ENCODE peak calls at places on chromosomes 3 and 15, in seven cellular contexts. O, S, I, N, H, M and D are unnamed samples.

GRCh38 chr3:157647820-157648219 is 144.6 kb upstream of the VEPH1 start:
- DNase-seq in O (no peak), S (no peak), N (no peak), M (no peak), I (no peak), H (no peak), D (no peak)

GRCh38 chr3:177338697-177339219 is 141.5 kb upstream of the TBL1XR1 start:
- DNase-seq in M (no peak), N (no peak), I (no peak), O (no peak), H (peak), S (no peak), D (peak)

GRCh38 chr3:95654567-95655362 is 1159.6 kb upstream of the EPHA6 start:
- DNase-seq in I (no peak), N (no peak), M (no peak), H (no peak), O (no peak), S (no peak), D (no peak)

GRCh38 chr3:120311863-120312794 is 27.1 kb upstream of the GPR156 start:
- DNase-seq in N (no peak), S (no peak), I (no peak), H (no peak), O (no peak), M (no peak), D (no peak)

GRCh38 chr3:70726096-70726745 is 413.8 kb upstream of the MDFIC2 start:
- DNase-seq in M (no peak), N (no peak), S (no peak), O (no peak), H (no peak), I (no peak), D (no peak)

GRCh38 chr3:14261229-14261628 is 82.6 kb downstream of the LSM3 start:
- DNase-seq in M (peak), I (peak), H (peak), O (peak), S (peak), N (peak), D (peak)

GRCh38 chr15:26037369-26037768 is 174.2 kb upstream of the ATP10A start:
- DNase-seq in I (no peak), O (no peak), N (no peak), S (no peak), H (no peak), M (no peak), D (peak)

GRCh38 chr3:134567605-134568004 is 81.7 kb downstream of the CEP63 start:
- DNase-seq in H (no peak), I (no peak), S (no peak), O (no peak), M (no peak), N (no peak), D (no peak)

GRCh38 chr3:177419904-177420601 is 222.8 kb upstream of the TBL1XR1 start:
- DNase-seq in O (no peak), I (peak), S (no peak), H (peak), N (peak), M (peak), D (peak)

GRCh38 chr3:197125601-197126000 is 96.0 kb upstream of the MELTF start:
- DNase-seq in H (no peak), S (no peak), O (no peak), N (no peak), M (no peak), I (no peak), D (peak)

GRCh38 chr3:109900774-109901173 is 563.4 kb upstream of the DPPA4 start:
- DNase-seq in H (no peak), S (no peak), M (no peak), N (no peak), I (no peak), O (no peak), D (no peak)

GRCh38 chr3:49359623-49360022 is 1.5 kb upstream of the GPX1 start:
- DNase-seq in O (no peak), M (no peak), I (no peak), H (no peak), S (no peak), N (no peak), D (no peak)

GRCh38 chr15:39030291-39031070 is 465.9 kb upstream of the RASGRP1 start:
- DNase-seq in O (no peak), M (no peak), H (no peak), S (no peak), I (no peak), N (peak), D (peak)

GRCh38 chr3:156298938-156299337 is 178.6 kb downstream of the KCNAB1 start:
- DNase-seq in S (no peak), I (no peak), M (no peak), H (no peak), O (no peak), N (no peak), D (no peak)